ENCODE peak calls at places on chromosome 17, in six cellular contexts. J is neural progenitor cell, Y is GM12878, I is H1, E is DND-41, W is GM23248. V is an unnamed sample.

GRCh38 chr17:36814958-36815357 is 122.3 kb upstream of the LHX1 start:
- DNase-seq in Y (no peak), E (no peak), I (no peak), W (no peak), J (no peak), V (no peak)

GRCh38 chr17:82943751-82944150 is 103.9 kb upstream of the ZNF750 start:
- DNase-seq in Y (no peak), J (no peak), I (no peak), E (no peak), W (no peak), V (no peak)

GRCh38 chr17:28482551-28483199 is 9.2 kb downstream of the SLC13A2 start:
- DNase-seq in J (no peak), W (no peak), E (no peak), Y (no peak), I (no peak), V (no peak)

GRCh38 chr17:82305727-82306300 is 11.6 kb downstream of the CD7 start:
- DNase-seq in W (no peak), E (peak; percentile 62), I (no peak), J (no peak), Y (no peak), V (no peak)

GRCh38 chr17:42118545-42118944 is 2.6 kb downstream of the KAT2A start:
- DNase-seq in Y (no peak), W (peak; percentile 51), E (peak; percentile 57), I (peak; percentile 66), J (peak; percentile 44), V (peak; percentile 71)

GRCh38 chr17:63451150-63451549 is 5.0 kb upstream of the CYB561 start:
- DNase-seq in J (no peak), W (no peak), E (no peak), Y (no peak), I (no peak), V (no peak)

GRCh38 chr17:52287611-52288010 is 129.1 kb upstream of the CA10 start:
- DNase-seq in E (no peak), I (no peak), J (no peak), W (no peak), Y (no peak), V (no peak)

GRCh38 chr17:44400226-44400847 is 10.9 kb upstream of the ITGA2B start:
- DNase-seq in I (peak; percentile 43), W (peak; percentile 49), E (no peak), J (peak; percentile 18), Y (no peak), V (peak; percentile 23)

GRCh38 chr17:57672205-57672632 is 72.9 kb downstream of the CCDC182 start:
- DNase-seq in J (no peak), W (peak; percentile 86), E (peak; percentile 19), I (no peak), Y (no peak), V (peak; percentile 72)

GRCh38 chr17:32515677-32516383 is 29.0 kb downstream of the CDK5R1 start:
- DNase-seq in Y (peak; percentile 89), W (no peak), E (no peak), J (no peak), I (no peak), V (no peak)

GRCh38 chr17:75979705-75980187 is 706 bp downstream of the TEN1 start:
- DNase-seq in E (no peak), J (no peak), Y (no peak), I (no peak), W (peak; percentile 91), V (no peak)

GRCh38 chr17:72120878-72121163 is at the start of gene SOX9:
- DNase-seq in W (peak; percentile 96), I (peak; percentile 85), Y (peak; percentile 73), E (no peak), J (peak; percentile 94), V (no peak)

GRCh38 chr17:72122336-72122667 is 1.5 kb downstream of the SOX9 start:
- DNase-seq in I (no peak), E (no peak), Y (no peak), J (no peak), W (no peak), V (no peak)

GRCh38 chr17:72119963-72120877 is 600 bp upstream of the SOX9 start:
- DNase-seq in W (peak; percentile 91), E (no peak), J (peak; percentile 75), Y (no peak), I (peak; percentile 72), V (no peak)

GRCh38 chr17:72122002-72122310 is 1.1 kb downstream of the SOX9 start:
- DNase-seq in J (no peak), Y (no peak), I (no peak), E (no peak), W (peak; percentile 70), V (no peak)

DNA sequence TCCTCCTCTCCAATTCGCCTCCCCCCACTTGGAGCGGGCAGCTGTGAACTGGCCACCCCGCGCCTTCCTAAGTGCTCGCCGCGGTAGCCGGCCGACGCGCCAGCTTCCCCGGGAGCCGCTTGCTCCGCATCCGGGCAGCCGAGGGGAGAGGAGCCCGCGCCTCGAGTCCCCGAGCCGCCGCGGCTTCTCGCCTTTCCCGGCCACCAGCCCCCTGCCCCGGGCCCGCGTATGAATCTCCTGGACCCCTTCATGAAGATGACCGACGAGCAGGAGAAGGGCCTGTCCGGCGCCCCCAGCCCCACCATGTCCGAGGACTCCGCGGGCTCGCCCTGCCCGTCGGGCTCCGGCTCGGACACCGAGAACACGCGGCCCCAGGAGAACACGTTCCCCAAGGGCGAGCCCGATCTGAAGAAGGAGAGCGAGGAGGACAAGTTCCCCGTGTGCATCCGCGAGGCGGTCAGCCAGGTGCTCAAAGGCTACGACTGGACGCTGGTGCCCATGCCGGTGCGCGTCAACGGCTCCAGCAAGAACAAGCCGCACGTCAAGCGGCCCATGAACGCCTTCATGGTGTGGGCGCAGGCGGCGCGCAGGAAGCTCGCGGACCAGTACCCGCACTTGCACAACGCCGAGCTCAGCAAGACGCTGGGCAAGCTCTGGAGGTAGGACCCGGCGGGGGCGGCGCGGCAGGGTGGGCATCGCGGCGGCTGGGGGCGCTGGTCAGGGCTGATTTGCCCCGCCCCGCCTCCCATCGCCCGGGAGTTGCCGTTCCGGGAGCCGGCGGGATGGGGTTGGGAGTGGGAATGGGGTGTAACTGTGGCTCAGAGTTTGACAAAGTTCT is 563 bp downstream of the SOX9 start:
- DNase-seq in Y (no peak), I (peak; percentile 81), E (no peak), W (peak; percentile 85), J (peak; percentile 71), V (no peak)
- H4K20me1 ChIP-seq in Y (no peaks in the 10 kb centered on the region), I (peaks cover 7% of the 10 kb centered on the region), E (no peaks in the 10 kb centered on the region), W (no peaks in the 10 kb centered on the region), J (peaks cover 36% of the 10 kb centered on the region), V (no peaks in the 10 kb centered on the region)

GRCh38 chr17:38893612-38894011 is 23.8 kb downstream of the LASP1 start:
- DNase-seq in J (peak; percentile 13), E (no peak), W (peak; percentile 37), Y (no peak), I (no peak), V (no peak)

GRCh38 chr17:38896373-38896954 is 26.6 kb downstream of the LASP1 start:
- DNase-seq in E (no peak), Y (no peak), W (no peak), J (peak; percentile 89), I (no peak), V (no peak)

GRCh38 chr17:38893113-38893512 is 23.3 kb downstream of the LASP1 start:
- DNase-seq in W (no peak), Y (no peak), I (no peak), E (no peak), J (no peak), V (no peak)

GRCh38 chr17:38892620-38893019 is 22.8 kb downstream of the LASP1 start:
- DNase-seq in J (no peak), I (no peak), W (no peak), Y (no peak), E (no peak), V (no peak)

DNA sequence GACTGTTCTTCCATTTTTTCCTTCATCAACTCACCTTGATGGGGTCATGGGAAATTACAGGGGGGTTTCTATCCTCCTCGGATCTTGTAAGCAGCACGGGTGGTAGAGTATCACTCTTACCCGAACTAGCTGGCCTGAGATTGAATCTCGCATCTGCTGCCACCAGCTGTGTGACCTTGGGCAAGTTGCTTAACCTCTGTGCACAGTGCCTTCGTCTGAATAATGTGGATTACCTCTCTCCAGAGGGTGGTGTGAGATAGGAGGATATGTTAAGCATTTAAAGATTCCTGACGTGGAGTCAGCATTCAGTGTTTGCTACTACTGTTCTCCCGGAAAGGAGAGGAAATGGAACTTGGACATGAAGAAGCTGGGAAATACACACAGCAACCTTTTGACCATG is 24.4 kb downstream of the LASP1 start:
- DNase-seq in I (no peak), W (no peak), J (no peak), Y (no peak), E (no peak), V (no peak)
- H3K36me3 ChIP-seq in I (peaks cover 4% of the 10 kb centered on the region), W (peaks cover 68% of the 10 kb centered on the region), J (no peaks in the 10 kb centered on the region), Y (peaks cover 29% of the 10 kb centered on the region), E (peaks cover 90% of the 10 kb centered on the region), V (peaks cover 86% of the 10 kb centered on the region)

GRCh38 chr17:73783382-73783766 is 139.1 kb upstream of the SDK2 start:
- DNase-seq in E (no peak), Y (no peak), W (no peak), I (no peak), J (no peak), V (no peak)

GRCh38 chr17:73785466-73785865 is 141.2 kb upstream of the SDK2 start:
- DNase-seq in J (peak; percentile 32), Y (no peak), E (no peak), W (no peak), I (no peak), V (no peak)

GRCh38 chr17:73782231-73782630 is 138.0 kb upstream of the SDK2 start:
- DNase-seq in Y (no peak), W (no peak), J (no peak), E (no peak), I (no peak), V (no peak)

GRCh38 chr17:73784015-73784603 is 139.9 kb upstream of the SDK2 start:
- DNase-seq in W (no peak), I (no peak), Y (no peak), E (no peak), J (no peak), V (no peak)

GRCh38 chr17:73782641-73783381 is 138.6 kb upstream of the SDK2 start:
- DNase-seq in E (no peak), J (peak; percentile 49), Y (no peak), I (no peak), W (no peak), V (peak; percentile 66)
- H3K4me2 ChIP-seq in E (no peak overlapping the region), J (no peak overlapping the region), Y (no peak overlapping the region), I (no peak overlapping the region), W (no peak overlapping the region), V (no peak overlapping the region)

GRCh38 chr17:47945529-47946508 is 4.4 kb downstream of the PNPO start:
- DNase-seq in W (no peak), I (no peak), Y (no peak), E (no peak), J (no peak), V (no peak)

GRCh38 chr17:47942568-47942967 is 1.2 kb downstream of the PNPO start:
- DNase-seq in E (no peak), Y (no peak), J (no peak), W (no peak), I (no peak), V (no peak)

GRCh38 chr17:47946516-47946915 is 5.1 kb downstream of the PNPO start:
- DNase-seq in Y (no peak), J (no peak), W (no peak), E (no peak), I (no peak), V (no peak)

GRCh38 chr17:47946929-47947397 is 5.6 kb downstream of the PNPO start:
- DNase-seq in Y (no peak), I (peak; percentile 86), J (peak; percentile 75), W (peak; percentile 84), E (peak; percentile 73), V (peak; percentile 71)

DNA sequence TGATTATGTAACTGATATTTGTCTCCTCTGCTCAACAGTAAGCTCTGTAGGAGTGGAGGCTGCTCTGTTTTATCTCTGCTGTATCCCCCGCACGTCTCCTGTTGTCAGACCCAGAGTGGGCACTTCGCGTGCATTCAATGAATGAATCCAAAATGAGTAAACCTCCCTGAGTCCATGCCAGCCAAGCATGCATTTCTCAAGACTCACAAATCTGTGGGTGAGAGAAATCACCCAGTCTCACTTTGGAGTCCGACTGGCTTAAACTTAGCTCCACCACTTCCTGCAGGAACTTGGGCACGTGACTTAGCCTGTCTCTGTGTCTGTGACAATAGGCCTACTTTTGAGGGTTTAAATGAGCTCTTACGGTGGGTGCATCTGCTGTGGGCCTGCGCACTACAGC is 3.7 kb downstream of the PNPO start:
- DNase-seq in E (no peak), W (peak; percentile 44), I (no peak), J (no peak), Y (no peak), V (peak; percentile 22)
- H4K20me1 ChIP-seq in E (no peaks in the 10 kb centered on the region), W (no peaks in the 10 kb centered on the region), I (no peaks in the 10 kb centered on the region), J (no peaks in the 10 kb centered on the region), Y (no peaks in the 10 kb centered on the region), V (no peaks in the 10 kb centered on the region)